ENCODE peak calls at places on chromosomes 3 and 15, in five cellular contexts. J, U, V, O and L are unnamed samples.

GRCh38 chr3:184177331-184177731 is 2.7 kb downstream of the AP2M1 start:
- DNase-seq in V (no peak), U (peak), J (no peak), O (no peak), L (peak)

GRCh38 chr3:165568907-165569462 is 268.2 kb downstream of the BCHE start:
- DNase-seq in O (no peak), V (no peak), U (no peak), J (no peak), L (no peak)

GRCh38 chr15:45550436-45550835 is 27.9 kb upstream of the SLC30A4 start:
- DNase-seq in V (no peak), J (no peak), U (no peak), O (no peak), L (no peak)

GRCh38 chr15:94029495-94029894 is 201.9 kb upstream of the MCTP2 start:
- DNase-seq in O (no peak), J (no peak), V (no peak), U (no peak), L (no peak)

GRCh38 chr3:197501496-197501878 is 54.3 kb downstream of the BDH1 start:
- DNase-seq in J (no peak), U (no peak), O (no peak), V (no peak), L (peak)

GRCh38 chr3:129238945-129239705 is 10.3 kb upstream of the COPG1 start:
- DNase-seq in U (no peak), O (no peak), J (no peak), V (no peak), L (peak)

GRCh38 chr3:55823001-55823400 is 335.9 kb upstream of the WNT5A start:
- DNase-seq in U (no peak), J (no peak), V (no peak), O (no peak), L (no peak)

GRCh38 chr3:53081318-53081717 is 35.4 kb upstream of the SFMBT1 start:
- DNase-seq in U (no peak), J (no peak), O (no peak), V (no peak), L (no peak)

GRCh38 chr3:194095464-194095863 is 40.5 kb upstream of the HES1 start:
- DNase-seq in J (no peak), V (peak), U (no peak), O (no peak), L (no peak)